ENCODE peak calls at places on chromosomes 7 and 10, in four cellular contexts. M, J, D and U are unnamed samples.

GRCh38 chr10:52143338-52143737 is 170.7 kb upstream of the DKK1 start:
- DNase-seq in M (no peak), J (no peak), D (no peak), U (no peak)

GRCh38 chr7:138243430-138243829 is 167.2 kb downstream of the AKR1D1 start:
- DNase-seq in M (peak), J (peak), D (peak), U (peak)

GRCh38 chr10:95728535-95728934 is 27.4 kb upstream of the ENTPD1 start:
- DNase-seq in M (no peak), J (no peak), D (no peak), U (no peak)

GRCh38 chr7:90828601-90829000 is 232.5 kb downstream of the CDK14 start:
- DNase-seq in M (no peak), J (no peak), D (no peak), U (no peak)

GRCh38 chr10:99370993-99371392 is 41.8 kb downstream of the CNNM1 start:
- DNase-seq in M (peak), J (no peak), D (peak), U (peak)

GRCh38 chr10:94225589-94225988 is 137.2 kb downstream of the NOC3L start:
- DNase-seq in M (no peak), J (no peak), D (peak), U (peak)

GRCh38 chr7:48006866-48007265 is 22.0 kb downstream of the SUN3 start:
- DNase-seq in M (no peak), J (no peak), D (no peak), U (no peak)

GRCh38 chr10:10794776-10795175 is 222.9 kb upstream of the CELF2 start:
- DNase-seq in M (peak), J (no peak), D (no peak), U (peak)

GRCh38 chr10:86371116-86371515 is 4.5 kb upstream of the GRID1 start:
- DNase-seq in M (no peak), J (no peak), D (no peak), U (no peak)

GRCh38 chr10:94138391-94138790 is 144.7 kb downstream of the PLCE1 start:
- DNase-seq in M (peak), J (no peak), D (no peak), U (peak)

GRCh38 chr10:91820144-91820543 is 21.9 kb downstream of the TNKS2 start:
- DNase-seq in M (peak), J (no peak), D (no peak), U (peak)

GRCh38 chr7:4727914-4728705 is 46.0 kb downstream of the FOXK1 start:
- DNase-seq in M (no peak), J (no peak), D (no peak), U (no peak)

GRCh38 chr7:8362723-8363369 is 70.6 kb upstream of the NXPH1 start:
- DNase-seq in M (no peak), J (no peak), D (peak), U (no peak)

GRCh38 chr10:90905925-90906324 is 15.0 kb downstream of the ANKRD1 start:
- DNase-seq in M (no peak), J (no peak), D (no peak), U (no peak)

GRCh38 chr10:115239761-115240160 is 146.6 kb downstream of the ATRNL1 start:
- DNase-seq in M (no peak), J (no peak), D (no peak), U (no peak)

GRCh38 chr10:113961261-113961938 is 82.3 kb upstream of the ADRB1 start:
- DNase-seq in M (no peak), J (no peak), D (no peak), U (no peak)

GRCh38 chr10:69965919-69966662 is 86.6 kb upstream of the MACROH2A2 start:
- DNase-seq in M (peak), J (no peak), D (no peak), U (no peak)

GRCh38 chr10:85433248-85433647 is 933.3 kb downstream of the GRID1 start:
- DNase-seq in M (no peak), J (no peak), D (no peak), U (no peak)

GRCh38 chr10:87844837-87845623 is 18.3 kb downstream of the KLLN start:
- DNase-seq in M (peak), J (no peak), D (no peak), U (peak)

GRCh38 chr10:32266979-32267378 is 80.0 kb downstream of the EPC1 start:
- DNase-seq in M (no peak), J (peak), D (peak), U (no peak)

GRCh38 chr7:1931248-1931950 is 261.3 kb downstream of the ELFN1 start:
- DNase-seq in M (peak), J (no peak), D (no peak), U (no peak)

GRCh38 chr7:74093671-74094223 is 10.1 kb downstream of the LIMK1 start:
- DNase-seq in M (no peak), J (no peak), D (peak), U (no peak)

GRCh38 chr10:72796042-72796441 is 97.5 kb upstream of the OIT3 start:
- DNase-seq in M (peak), J (no peak), D (no peak), U (peak)

GRCh38 chr7:6244021-6244420 is 28.4 kb downstream of the CYTH3 start:
- DNase-seq in M (no peak), J (no peak), D (no peak), U (no peak)

GRCh38 chr10:126597206-126597605 is 73.3 kb downstream of the C10orf90 start:
- DNase-seq in M (no peak), J (no peak), D (no peak), U (peak)

GRCh38 chr10:13614530-13615332 is 28.0 kb downstream of the PRPF18 start:
- DNase-seq in M (peak), J (no peak), D (peak), U (peak)

GRCh38 chr10:73806176-73806950 is 5.0 kb downstream of the NDST2 start:
- DNase-seq in M (no peak), J (no peak), D (no peak), U (no peak)

GRCh38 chr10:78231930-78232329 is 198.3 kb downstream of the RPS24 start:
- DNase-seq in M (no peak), J (no peak), D (peak), U (no peak)

GRCh38 chr10:6212266-6212640 is 9.5 kb downstream of the PFKFB3 start:
- DNase-seq in M (no peak), J (no peak), D (no peak), U (no peak)

GRCh38 chr7:36388423-36388822 is 1.2 kb upstream of the ANLN start:
- DNase-seq in M (no peak), J (no peak), D (no peak), U (no peak)

GRCh38 chr10:35336921-35337741 is 822 bp downstream of the CCNY start:
- DNase-seq in M (peak), J (no peak), D (peak), U (peak)

GRCh38 chr10:78312197-78313046 is 278.8 kb downstream of the RPS24 start:
- DNase-seq in M (peak), J (no peak), D (no peak), U (peak)

GRCh38 chr10:28558186-28558585 is 25.3 kb downstream of the WAC start:
- DNase-seq in M (no peak), J (no peak), D (no peak), U (no peak)

GRCh38 chr10:69731184-69731583 is 70.5 kb upstream of the COL13A1 start:
- DNase-seq in M (peak), J (no peak), D (no peak), U (peak)

GRCh38 chr7:95972554-95972953 is 200.2 kb downstream of the DYNC1I1 start:
- DNase-seq in M (no peak), J (no peak), D (no peak), U (no peak)